ENCODE peak calls at places on chromosomes 6 and 20, in nine cellular contexts. One of them, this sample, is unnamed. For H3K4me1, the result is how much of the 10 kb centered on the place peaks cover.

GRCh38 chr6:55895972-55896371 is 20.6 kb upstream of the BMP5 start:
- DNase-seq in adrenal gland: no peak
- DNase-seq in GM12878: no peak
- DNase-seq in stomach: no peak
- DNase-seq in A549: no peak
- DNase-seq in IMR-90: no peak
- DNase-seq in heart left ventricle: no peak
- DNase-seq in sigmoid colon: no peak
- DNase-seq in transverse colon: no peak
- DNase-seq in this sample: no peak

GRCh38 chr20:25270829-25271251 is 23.0 kb downstream of the PYGB start:
- DNase-seq in adrenal gland: peak
- DNase-seq in GM12878: no peak
- DNase-seq in stomach: peak
- DNase-seq in A549: no peak
- DNase-seq in IMR-90: no peak
- DNase-seq in heart left ventricle: peak
- DNase-seq in sigmoid colon: peak
- DNase-seq in transverse colon: peak
- DNase-seq in this sample: no peak

GRCh38 chr6:46220351-46221220 is 49.8 kb upstream of the ENPP5 start:
- DNase-seq in adrenal gland: no peak
- DNase-seq in GM12878: peak
- DNase-seq in stomach: no peak
- DNase-seq in A549: no peak
- DNase-seq in IMR-90: no peak
- DNase-seq in heart left ventricle: no peak
- DNase-seq in sigmoid colon: no peak
- DNase-seq in transverse colon: no peak
- DNase-seq in this sample: no peak

GRCh38 chr20:25470045-25470444 is 62.6 kb downstream of the GINS1 start:
- DNase-seq in adrenal gland: no peak
- DNase-seq in GM12878: peak
- DNase-seq in stomach: peak
- DNase-seq in A549: no peak
- DNase-seq in IMR-90: peak
- DNase-seq in heart left ventricle: no peak
- DNase-seq in sigmoid colon: peak
- DNase-seq in transverse colon: peak
- DNase-seq in this sample: no peak

GRCh38 chr6:31582230-31582601 is at the start of gene LTB:
- DNase-seq in adrenal gland: no peak
- DNase-seq in GM12878: no peak
- DNase-seq in stomach: no peak
- DNase-seq in A549: no peak
- DNase-seq in IMR-90: no peak
- DNase-seq in heart left ventricle: peak
- DNase-seq in sigmoid colon: no peak
- DNase-seq in transverse colon: peak
- DNase-seq in this sample: no peak

GRCh38 chr6:79438015-79438414 is 99.2 kb downstream of the LCA5 start:
- DNase-seq in adrenal gland: no peak
- DNase-seq in GM12878: no peak
- DNase-seq in stomach: no peak
- DNase-seq in A549: no peak
- DNase-seq in IMR-90: no peak
- DNase-seq in heart left ventricle: no peak
- DNase-seq in sigmoid colon: no peak
- DNase-seq in transverse colon: no peak
- DNase-seq in this sample: peak

GRCh38 chr6:69976591-69977090 is 110.3 kb downstream of the COL19A1 start:
- DNase-seq in adrenal gland: no peak
- DNase-seq in GM12878: no peak
- DNase-seq in stomach: no peak
- DNase-seq in A549: no peak
- DNase-seq in IMR-90: no peak
- DNase-seq in heart left ventricle: no peak
- DNase-seq in sigmoid colon: no peak
- DNase-seq in transverse colon: no peak
- DNase-seq in this sample: no peak

GRCh38 chr6:125850361-125850760 is 59.6 kb downstream of the NCOA7 start:
- DNase-seq in adrenal gland: no peak
- DNase-seq in GM12878: no peak
- DNase-seq in stomach: no peak
- DNase-seq in A549: no peak
- DNase-seq in IMR-90: no peak
- DNase-seq in heart left ventricle: no peak
- DNase-seq in sigmoid colon: no peak
- DNase-seq in transverse colon: no peak
- DNase-seq in this sample: no peak

GRCh38 chr20:58722379-58722778 is 29.8 kb downstream of the NPEPL1 start:
- DNase-seq in adrenal gland: no peak
- DNase-seq in GM12878: no peak
- DNase-seq in stomach: no peak
- DNase-seq in A549: no peak
- DNase-seq in IMR-90: no peak
- DNase-seq in heart left ventricle: peak
- DNase-seq in sigmoid colon: peak
- DNase-seq in transverse colon: no peak
- DNase-seq in this sample: no peak

GRCh38 chr6:154247119-154247814 is 109.3 kb downstream of the IPCEF1 start:
- DNase-seq in adrenal gland: no peak
- DNase-seq in GM12878: no peak
- DNase-seq in stomach: no peak
- DNase-seq in A549: no peak
- DNase-seq in IMR-90: no peak
- DNase-seq in heart left ventricle: no peak
- DNase-seq in sigmoid colon: no peak
- DNase-seq in transverse colon: no peak
- DNase-seq in this sample: no peak

GRCh38 chr6:152943260-152943897 is 39.5 kb downstream of the FBXO5 start:
- DNase-seq in adrenal gland: no peak
- DNase-seq in GM12878: no peak
- DNase-seq in stomach: no peak
- DNase-seq in A549: no peak
- DNase-seq in IMR-90: no peak
- DNase-seq in heart left ventricle: no peak
- DNase-seq in sigmoid colon: no peak
- DNase-seq in transverse colon: no peak
- DNase-seq in this sample: no peak

GRCh38 chr6:154984146-154984545 is 11.0 kb upstream of the TIAM2 start:
- DNase-seq in adrenal gland: no peak
- DNase-seq in GM12878: no peak
- DNase-seq in stomach: no peak
- DNase-seq in A549: no peak
- DNase-seq in IMR-90: peak
- DNase-seq in heart left ventricle: no peak
- DNase-seq in sigmoid colon: no peak
- DNase-seq in transverse colon: no peak
- DNase-seq in this sample: no peak

GRCh38 chr20:17638835-17639407 is 43.1 kb downstream of the RRBP1 start:
- DNase-seq in adrenal gland: no peak
- DNase-seq in GM12878: no peak
- DNase-seq in stomach: no peak
- DNase-seq in A549: no peak
- DNase-seq in IMR-90: no peak
- DNase-seq in heart left ventricle: no peak
- DNase-seq in sigmoid colon: no peak
- DNase-seq in transverse colon: no peak
- DNase-seq in this sample: no peak

DNA sequence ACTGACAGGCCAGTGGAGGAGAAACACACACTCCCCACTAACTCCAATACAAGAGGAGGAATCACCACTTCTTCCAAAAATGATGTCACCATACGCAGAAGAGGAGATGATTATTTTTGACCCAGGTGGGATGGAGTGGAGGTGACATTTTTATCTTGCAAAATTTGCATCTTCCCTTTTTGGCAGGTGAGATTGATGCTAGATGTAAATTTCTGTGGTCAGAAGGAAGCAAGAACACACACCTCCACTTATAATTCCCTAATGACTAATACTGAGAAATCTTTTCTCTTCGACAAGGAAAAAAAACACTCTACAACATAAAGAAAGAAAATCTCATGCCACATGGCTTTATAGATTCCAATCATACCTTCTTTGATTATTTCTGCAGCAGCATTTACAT is 182.1 kb upstream of the PHACTR1 start:
- DNase-seq in adrenal gland: no peak
- DNase-seq in GM12878: no peak
- DNase-seq in stomach: no peak
- DNase-seq in A549: no peak
- DNase-seq in IMR-90: no peak
- DNase-seq in heart left ventricle: no peak
- DNase-seq in sigmoid colon: no peak
- DNase-seq in transverse colon: no peak
- DNase-seq in this sample: no peak
- H3K27ac ChIP-seq in adrenal gland: no peak
- H3K27ac ChIP-seq in GM12878: no peak
- H3K27ac ChIP-seq in stomach: no peak
- H3K27ac ChIP-seq in A549: no peak
- H3K27ac ChIP-seq in IMR-90: no peak
- H3K27ac ChIP-seq in heart left ventricle: no peak
- H3K27ac ChIP-seq in sigmoid colon: no peak
- H3K27ac ChIP-seq in transverse colon: no peak
- H3K27ac ChIP-seq in this sample: no peak

DNA sequence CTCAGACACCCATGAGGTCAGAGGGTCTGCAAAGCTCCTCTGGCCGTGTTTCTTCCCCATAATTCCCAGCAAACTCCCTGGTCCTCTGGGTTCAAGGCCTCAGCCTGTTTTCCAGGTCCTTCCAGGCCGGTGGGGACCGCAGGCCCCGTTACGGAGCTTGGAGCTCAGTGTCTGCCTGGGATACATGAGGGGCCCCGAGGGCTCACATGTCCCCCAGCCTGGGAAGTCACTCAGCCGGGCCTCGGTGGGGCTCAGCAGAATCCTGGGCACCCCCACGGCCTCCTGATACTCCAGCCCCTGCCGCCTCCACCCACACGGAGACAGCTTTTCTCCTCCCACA is 3.4 kb upstream of the SULF2 start:
- DNase-seq in adrenal gland: no peak
- DNase-seq in GM12878: no peak
- DNase-seq in stomach: no peak
- DNase-seq in A549: no peak
- DNase-seq in IMR-90: no peak
- DNase-seq in heart left ventricle: no peak
- DNase-seq in sigmoid colon: no peak
- DNase-seq in transverse colon: no peak
- DNase-seq in this sample: no peak
- H3K4me1 ChIP-seq in adrenal gland: under half
- H3K4me1 ChIP-seq in GM12878: under half
- H3K4me1 ChIP-seq in stomach: half or more
- H3K4me1 ChIP-seq in A549: under half
- H3K4me1 ChIP-seq in IMR-90: under half
- H3K4me1 ChIP-seq in heart left ventricle: under half
- H3K4me1 ChIP-seq in sigmoid colon: under half
- H3K4me1 ChIP-seq in transverse colon: under half
- H3K4me1 ChIP-seq in this sample: under half

GRCh38 chr20:62287129-62287528 is 15.7 kb upstream of the ADRM1 start:
- DNase-seq in adrenal gland: no peak
- DNase-seq in GM12878: no peak
- DNase-seq in stomach: no peak
- DNase-seq in A549: no peak
- DNase-seq in IMR-90: no peak
- DNase-seq in heart left ventricle: no peak
- DNase-seq in sigmoid colon: no peak
- DNase-seq in transverse colon: no peak
- DNase-seq in this sample: no peak

GRCh38 chr20:62286493-62287064 is 16.2 kb upstream of the ADRM1 start:
- DNase-seq in adrenal gland: no peak
- DNase-seq in GM12878: no peak
- DNase-seq in stomach: no peak
- DNase-seq in A549: no peak
- DNase-seq in IMR-90: no peak
- DNase-seq in heart left ventricle: no peak
- DNase-seq in sigmoid colon: no peak
- DNase-seq in transverse colon: no peak
- DNase-seq in this sample: no peak

GRCh38 chr20:62284448-62284847 is 18.3 kb upstream of the ADRM1 start:
- DNase-seq in adrenal gland: no peak
- DNase-seq in GM12878: no peak
- DNase-seq in stomach: no peak
- DNase-seq in A549: no peak
- DNase-seq in IMR-90: no peak
- DNase-seq in heart left ventricle: no peak
- DNase-seq in sigmoid colon: no peak
- DNase-seq in transverse colon: no peak
- DNase-seq in this sample: no peak

GRCh38 chr20:62285151-62285550 is 17.6 kb upstream of the ADRM1 start:
- DNase-seq in adrenal gland: no peak
- DNase-seq in GM12878: no peak
- DNase-seq in stomach: no peak
- DNase-seq in A549: no peak
- DNase-seq in IMR-90: no peak
- DNase-seq in heart left ventricle: no peak
- DNase-seq in sigmoid colon: no peak
- DNase-seq in transverse colon: no peak
- DNase-seq in this sample: no peak

DNA sequence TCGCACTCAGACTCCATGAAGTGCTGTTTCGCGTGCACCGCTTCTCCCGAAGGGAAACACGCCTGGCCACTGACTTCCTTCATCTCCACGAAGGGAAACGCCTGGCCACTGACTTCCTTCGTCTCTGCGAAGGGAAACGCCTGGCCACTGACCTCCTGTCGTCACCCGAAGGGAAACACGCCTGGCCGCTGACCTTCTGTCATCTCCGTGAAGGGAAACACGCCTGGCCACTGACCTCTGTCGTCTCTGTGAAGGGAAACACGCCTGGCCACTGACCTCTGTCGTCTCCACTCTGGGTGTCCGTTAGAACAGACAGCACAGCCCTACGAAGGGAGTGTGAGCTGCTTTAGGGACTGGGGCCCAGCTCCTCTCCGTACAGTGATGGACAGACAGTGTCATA is 17.1 kb upstream of the ADRM1 start:
- DNase-seq in adrenal gland: no peak
- DNase-seq in GM12878: no peak
- DNase-seq in stomach: no peak
- DNase-seq in A549: no peak
- DNase-seq in IMR-90: no peak
- DNase-seq in heart left ventricle: peak
- DNase-seq in sigmoid colon: no peak
- DNase-seq in transverse colon: no peak
- DNase-seq in this sample: no peak
- TF ChIP-seq POLR2A in adrenal gland: no peak
- TF ChIP-seq POLR2A in GM12878: no peak
- TF ChIP-seq POLR2A in stomach: no peak
- TF ChIP-seq POLR2A in A549: no peak
- TF ChIP-seq POLR2A in IMR-90: no peak
- TF ChIP-seq POLR2A in heart left ventricle: no peak
- TF ChIP-seq POLR2A in sigmoid colon: no peak
- TF ChIP-seq POLR2A in transverse colon: no peak
- TF ChIP-seq POLR2A in this sample: no peak

DNA sequence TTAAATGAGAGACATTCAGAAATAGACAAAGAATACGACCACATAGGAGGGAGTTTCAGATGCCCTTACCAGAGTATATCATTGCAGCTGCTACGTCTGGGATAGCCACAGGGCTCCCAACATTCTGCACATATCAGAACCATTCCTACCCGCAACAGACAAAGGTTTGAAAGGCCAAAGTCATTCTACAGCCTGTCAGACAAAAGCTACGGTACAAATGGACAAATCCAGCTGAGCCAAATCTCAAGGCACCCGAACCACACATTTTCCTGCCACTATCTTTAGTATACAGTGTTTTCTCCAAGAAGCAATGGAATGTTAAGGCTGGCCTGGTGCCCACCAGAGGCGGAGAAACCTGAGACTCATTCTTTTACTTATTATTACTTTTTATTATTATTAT is 30.5 kb upstream of the LYRM2 start:
- DNase-seq in adrenal gland: no peak
- DNase-seq in GM12878: no peak
- DNase-seq in stomach: no peak
- DNase-seq in A549: no peak
- DNase-seq in IMR-90: peak
- DNase-seq in heart left ventricle: no peak
- DNase-seq in sigmoid colon: no peak
- DNase-seq in transverse colon: no peak
- DNase-seq in this sample: no peak
- H3K27ac ChIP-seq in adrenal gland: no peak
- H3K27ac ChIP-seq in GM12878: no peak
- H3K27ac ChIP-seq in stomach: no peak
- H3K27ac ChIP-seq in A549: no peak
- H3K27ac ChIP-seq in IMR-90: no peak
- H3K27ac ChIP-seq in heart left ventricle: no peak
- H3K27ac ChIP-seq in sigmoid colon: no peak
- H3K27ac ChIP-seq in transverse colon: no peak
- H3K27ac ChIP-seq in this sample: no peak

This sample was measured in tibial nerve.